ENCODE peak calls at places on chromosomes 11 and 22, in ten cellular contexts. One of them, this sample, is unnamed.

GRCh38 chr11:120020981-120021380 is 116.9 kb downstream of the TRIM29 start:
- DNase-seq in AG20443: no peak
- DNase-seq in endodermal cell: no peak
- DNase-seq in activated T-cell treated with anti-CD3 and anti-CD28 coated beads, Interleukin-2, amount 50 U/mL, for 48 hours: no peak
- DNase-seq in NCI-H345: no peak
- DNase-seq in AG09319: no peak
- DNase-seq in M059J: no peak
- DNase-seq in MV-4-11: no peak
- DNase-seq in progenitor cell of endocrine pancreas: no peak
- DNase-seq in GM23248: no peak
- DNase-seq in this sample: no peak

GRCh38 chr11:100525197-100525596 is 161.9 kb upstream of the ARHGAP42 start:
- DNase-seq in NCI-H345: no peak
- DNase-seq in AG09319: no peak
- DNase-seq in endodermal cell: no peak
- DNase-seq in GM23248: no peak
- DNase-seq in MV-4-11: no peak
- DNase-seq in progenitor cell of endocrine pancreas: no peak
- DNase-seq in activated T-cell treated with anti-CD3 and anti-CD28 coated beads, Interleukin-2, amount 50 U/mL, for 48 hours: no peak
- DNase-seq in AG20443: no peak
- DNase-seq in M059J: no peak
- DNase-seq in this sample: no peak

GRCh38 chr22:30228509-30229359 is 17.8 kb downstream of the LIF start:
- DNase-seq in NCI-H345: no peak
- DNase-seq in AG20443: no peak
- DNase-seq in activated T-cell treated with anti-CD3 and anti-CD28 coated beads, Interleukin-2, amount 50 U/mL, for 48 hours: no peak
- DNase-seq in GM23248: peak
- DNase-seq in progenitor cell of endocrine pancreas: no peak
- DNase-seq in MV-4-11: no peak
- DNase-seq in endodermal cell: no peak
- DNase-seq in AG09319: no peak
- DNase-seq in M059J: peak
- DNase-seq in this sample: peak

GRCh38 chr22:44944891-44945600 is 64.8 kb downstream of the PHF21B start:
- DNase-seq in AG09319: no peak
- DNase-seq in AG20443: no peak
- DNase-seq in GM23248: no peak
- DNase-seq in M059J: no peak
- DNase-seq in activated T-cell treated with anti-CD3 and anti-CD28 coated beads, Interleukin-2, amount 50 U/mL, for 48 hours: no peak
- DNase-seq in NCI-H345: no peak
- DNase-seq in endodermal cell: no peak
- DNase-seq in progenitor cell of endocrine pancreas: no peak
- DNase-seq in MV-4-11: no peak
- DNase-seq in this sample: no peak

GRCh38 chr22:39028281-39028680 is 7.4 kb downstream of the APOBEC3D start:
- DNase-seq in AG09319: no peak
- DNase-seq in endodermal cell: no peak
- DNase-seq in M059J: no peak
- DNase-seq in NCI-H345: no peak
- DNase-seq in MV-4-11: no peak
- DNase-seq in AG20443: no peak
- DNase-seq in GM23248: no peak
- DNase-seq in activated T-cell treated with anti-CD3 and anti-CD28 coated beads, Interleukin-2, amount 50 U/mL, for 48 hours: no peak
- DNase-seq in progenitor cell of endocrine pancreas: no peak
- DNase-seq in this sample: no peak

GRCh38 chr11:23749762-23750430 is 747.0 kb upstream of the LUZP2 start:
- DNase-seq in progenitor cell of endocrine pancreas: no peak
- DNase-seq in endodermal cell: no peak
- DNase-seq in GM23248: peak
- DNase-seq in M059J: no peak
- DNase-seq in MV-4-11: no peak
- DNase-seq in NCI-H345: no peak
- DNase-seq in activated T-cell treated with anti-CD3 and anti-CD28 coated beads, Interleukin-2, amount 50 U/mL, for 48 hours: no peak
- DNase-seq in AG09319: no peak
- DNase-seq in AG20443: no peak
- DNase-seq in this sample: no peak

GRCh38 chr11:45804806-45805304 is at the start of gene SLC35C1:
- DNase-seq in AG20443: peak
- DNase-seq in AG09319: peak
- DNase-seq in GM23248: peak
- DNase-seq in endodermal cell: peak
- DNase-seq in MV-4-11: peak
- DNase-seq in activated T-cell treated with anti-CD3 and anti-CD28 coated beads, Interleukin-2, amount 50 U/mL, for 48 hours: peak
- DNase-seq in NCI-H345: peak
- DNase-seq in M059J: peak
- DNase-seq in progenitor cell of endocrine pancreas: peak
- DNase-seq in this sample: peak

GRCh38 chr22:45090364-45090960 is 73.3 kb upstream of the NUP50 start:
- DNase-seq in AG09319: no peak
- DNase-seq in MV-4-11: no peak
- DNase-seq in AG20443: peak
- DNase-seq in progenitor cell of endocrine pancreas: peak
- DNase-seq in endodermal cell: peak
- DNase-seq in M059J: no peak
- DNase-seq in NCI-H345: no peak
- DNase-seq in GM23248: no peak
- DNase-seq in activated T-cell treated with anti-CD3 and anti-CD28 coated beads, Interleukin-2, amount 50 U/mL, for 48 hours: no peak
- DNase-seq in this sample: peak

GRCh38 chr22:38873469-38874411 is 1.7 kb upstream of the CBX6 start:
- DNase-seq in activated T-cell treated with anti-CD3 and anti-CD28 coated beads, Interleukin-2, amount 50 U/mL, for 48 hours: peak
- DNase-seq in NCI-H345: peak
- DNase-seq in MV-4-11: no peak
- DNase-seq in AG09319: no peak
- DNase-seq in progenitor cell of endocrine pancreas: no peak
- DNase-seq in GM23248: peak
- DNase-seq in M059J: peak
- DNase-seq in AG20443: no peak
- DNase-seq in endodermal cell: peak
- DNase-seq in this sample: peak

GRCh38 chr22:29031236-29031982 is 30.2 kb downstream of the C22orf31 start:
- DNase-seq in M059J: peak
- DNase-seq in AG20443: peak
- DNase-seq in MV-4-11: no peak
- DNase-seq in NCI-H345: no peak
- DNase-seq in AG09319: no peak
- DNase-seq in progenitor cell of endocrine pancreas: no peak
- DNase-seq in endodermal cell: peak
- DNase-seq in activated T-cell treated with anti-CD3 and anti-CD28 coated beads, Interleukin-2, amount 50 U/mL, for 48 hours: no peak
- DNase-seq in GM23248: peak
- DNase-seq in this sample: peak

GRCh38 chr11:16925495-16926065 is 88.6 kb downstream of the PLEKHA7 start:
- DNase-seq in activated T-cell treated with anti-CD3 and anti-CD28 coated beads, Interleukin-2, amount 50 U/mL, for 48 hours: peak
- DNase-seq in AG09319: no peak
- DNase-seq in NCI-H345: peak
- DNase-seq in M059J: peak
- DNase-seq in MV-4-11: no peak
- DNase-seq in GM23248: peak
- DNase-seq in AG20443: peak
- DNase-seq in endodermal cell: peak
- DNase-seq in progenitor cell of endocrine pancreas: peak
- DNase-seq in this sample: peak

GRCh38 chr11:75147191-75147874 is 3.6 kb upstream of the SLCO2B1 start:
- DNase-seq in AG20443: no peak
- DNase-seq in M059J: no peak
- DNase-seq in MV-4-11: no peak
- DNase-seq in NCI-H345: peak
- DNase-seq in GM23248: no peak
- DNase-seq in progenitor cell of endocrine pancreas: no peak
- DNase-seq in activated T-cell treated with anti-CD3 and anti-CD28 coated beads, Interleukin-2, amount 50 U/mL, for 48 hours: no peak
- DNase-seq in AG09319: no peak
- DNase-seq in endodermal cell: no peak
- DNase-seq in this sample: no peak

GRCh38 chr11:60925685-60926267 is 1.5 kb downstream of the TMEM132A start:
- DNase-seq in activated T-cell treated with anti-CD3 and anti-CD28 coated beads, Interleukin-2, amount 50 U/mL, for 48 hours: no peak
- DNase-seq in progenitor cell of endocrine pancreas: no peak
- DNase-seq in GM23248: peak
- DNase-seq in MV-4-11: no peak
- DNase-seq in M059J: peak
- DNase-seq in AG20443: no peak
- DNase-seq in NCI-H345: peak
- DNase-seq in endodermal cell: no peak
- DNase-seq in AG09319: no peak
- DNase-seq in this sample: peak

GRCh38 chr11:66721939-66722338 is 7.1 kb downstream of the SPTBN2 start:
- DNase-seq in AG20443: no peak
- DNase-seq in M059J: no peak
- DNase-seq in GM23248: no peak
- DNase-seq in progenitor cell of endocrine pancreas: no peak
- DNase-seq in AG09319: no peak
- DNase-seq in activated T-cell treated with anti-CD3 and anti-CD28 coated beads, Interleukin-2, amount 50 U/mL, for 48 hours: no peak
- DNase-seq in MV-4-11: no peak
- DNase-seq in NCI-H345: no peak
- DNase-seq in endodermal cell: no peak
- DNase-seq in this sample: no peak

GRCh38 chr22:33341611-33342010 is 283.4 kb upstream of the SYN3 start:
- DNase-seq in AG09319: no peak
- DNase-seq in AG20443: no peak
- DNase-seq in activated T-cell treated with anti-CD3 and anti-CD28 coated beads, Interleukin-2, amount 50 U/mL, for 48 hours: no peak
- DNase-seq in NCI-H345: no peak
- DNase-seq in M059J: no peak
- DNase-seq in MV-4-11: no peak
- DNase-seq in endodermal cell: no peak
- DNase-seq in GM23248: no peak
- DNase-seq in progenitor cell of endocrine pancreas: no peak
- DNase-seq in this sample: no peak

GRCh38 chr11:65384301-65384889 is 1.9 kb upstream of the SLC25A45 start:
- DNase-seq in NCI-H345: no peak
- DNase-seq in MV-4-11: no peak
- DNase-seq in AG20443: no peak
- DNase-seq in progenitor cell of endocrine pancreas: no peak
- DNase-seq in AG09319: no peak
- DNase-seq in GM23248: peak
- DNase-seq in activated T-cell treated with anti-CD3 and anti-CD28 coated beads, Interleukin-2, amount 50 U/mL, for 48 hours: no peak
- DNase-seq in M059J: peak
- DNase-seq in endodermal cell: peak
- DNase-seq in this sample: peak

GRCh38 chr22:26725012-26725676 is 67.8 kb downstream of the MIAT start:
- DNase-seq in progenitor cell of endocrine pancreas: no peak
- DNase-seq in GM23248: peak
- DNase-seq in AG09319: no peak
- DNase-seq in M059J: no peak
- DNase-seq in endodermal cell: no peak
- DNase-seq in AG20443: no peak
- DNase-seq in NCI-H345: no peak
- DNase-seq in MV-4-11: peak
- DNase-seq in activated T-cell treated with anti-CD3 and anti-CD28 coated beads, Interleukin-2, amount 50 U/mL, for 48 hours: no peak
- DNase-seq in this sample: no peak

GRCh38 chr11:114416441-114416928 is 16.0 kb downstream of the RBM7 start:
- DNase-seq in endodermal cell: no peak
- DNase-seq in GM23248: peak
- DNase-seq in progenitor cell of endocrine pancreas: no peak
- DNase-seq in NCI-H345: no peak
- DNase-seq in activated T-cell treated with anti-CD3 and anti-CD28 coated beads, Interleukin-2, amount 50 U/mL, for 48 hours: no peak
- DNase-seq in AG20443: peak
- DNase-seq in MV-4-11: peak
- DNase-seq in AG09319: no peak
- DNase-seq in M059J: peak
- DNase-seq in this sample: no peak

GRCh38 chr11:64333556-64333955 is 6.4 kb upstream of the CCDC88B start:
- DNase-seq in progenitor cell of endocrine pancreas: no peak
- DNase-seq in MV-4-11: no peak
- DNase-seq in NCI-H345: no peak
- DNase-seq in activated T-cell treated with anti-CD3 and anti-CD28 coated beads, Interleukin-2, amount 50 U/mL, for 48 hours: no peak
- DNase-seq in endodermal cell: no peak
- DNase-seq in GM23248: no peak
- DNase-seq in M059J: no peak
- DNase-seq in AG20443: no peak
- DNase-seq in AG09319: no peak
- DNase-seq in this sample: no peak

GRCh38 chr11:121476379-121477032 is 23.7 kb upstream of the SORL1-AS1 start:
- DNase-seq in AG09319: no peak
- DNase-seq in AG20443: no peak
- DNase-seq in GM23248: no peak
- DNase-seq in M059J: no peak
- DNase-seq in MV-4-11: no peak
- DNase-seq in NCI-H345: peak
- DNase-seq in progenitor cell of endocrine pancreas: no peak
- DNase-seq in endodermal cell: no peak
- DNase-seq in activated T-cell treated with anti-CD3 and anti-CD28 coated beads, Interleukin-2, amount 50 U/mL, for 48 hours: no peak
- DNase-seq in this sample: no peak

GRCh38 chr11:109123811-109124787 is 297.9 kb upstream of the C11orf87 start:
- DNase-seq in AG20443: peak
- DNase-seq in progenitor cell of endocrine pancreas: no peak
- DNase-seq in activated T-cell treated with anti-CD3 and anti-CD28 coated beads, Interleukin-2, amount 50 U/mL, for 48 hours: no peak
- DNase-seq in MV-4-11: no peak
- DNase-seq in NCI-H345: peak
- DNase-seq in M059J: peak
- DNase-seq in GM23248: peak
- DNase-seq in endodermal cell: peak
- DNase-seq in AG09319: no peak
- DNase-seq in this sample: no peak

GRCh38 chr11:128776434-128777284 is 82.8 kb downstream of the FLI1 start:
- DNase-seq in NCI-H345: no peak
- DNase-seq in MV-4-11: no peak
- DNase-seq in AG20443: peak
- DNase-seq in endodermal cell: peak
- DNase-seq in progenitor cell of endocrine pancreas: peak
- DNase-seq in GM23248: peak
- DNase-seq in AG09319: no peak
- DNase-seq in M059J: peak
- DNase-seq in activated T-cell treated with anti-CD3 and anti-CD28 coated beads, Interleukin-2, amount 50 U/mL, for 48 hours: peak
- DNase-seq in this sample: no peak

GRCh38 chr11:134802116-134802515 is 390.1 kb upstream of the B3GAT1 start:
- DNase-seq in MV-4-11: no peak
- DNase-seq in NCI-H345: no peak
- DNase-seq in AG20443: no peak
- DNase-seq in progenitor cell of endocrine pancreas: no peak
- DNase-seq in GM23248: no peak
- DNase-seq in endodermal cell: no peak
- DNase-seq in AG09319: no peak
- DNase-seq in M059J: no peak
- DNase-seq in activated T-cell treated with anti-CD3 and anti-CD28 coated beads, Interleukin-2, amount 50 U/mL, for 48 hours: no peak
- DNase-seq in this sample: peak

GRCh38 chr22:19870153-19871022 is 15.7 kb upstream of the GNB1L start:
- DNase-seq in M059J: no peak
- DNase-seq in progenitor cell of endocrine pancreas: no peak
- DNase-seq in endodermal cell: peak
- DNase-seq in activated T-cell treated with anti-CD3 and anti-CD28 coated beads, Interleukin-2, amount 50 U/mL, for 48 hours: no peak
- DNase-seq in AG09319: no peak
- DNase-seq in AG20443: no peak
- DNase-seq in GM23248: no peak
- DNase-seq in MV-4-11: no peak
- DNase-seq in NCI-H345: no peak
- DNase-seq in this sample: peak

This sample was measured in Daoy.